ENCODE peak calls at places on chromosomes 1 and 21, in six cellular contexts. One of them, this sample, is unnamed.

GRCh38 chr1:183281039-183281438 is 95.0 kb downstream of the LAMC2 start:
- DNase-seq in NCI-H1048: no peak
- DNase-seq in progenitor cell of endocrine pancreas: no peak
- DNase-seq in activated effector memory CD4-positive, alpha-beta T cell treated with anti-CD3 and anti-CD28 coated beads, Interleukin-2, amount 50 U/mL, for 16 hours: no peak
- DNase-seq in hypothalamus: no peak
- DNase-seq in activated CD8-positive, alpha-beta memory T cell treated with anti-CD3 and anti-CD28 coated beads for 4 hours: no peak
- DNase-seq in this sample: no peak

GRCh38 chr1:36880155-36881070 is 153.9 kb downstream of the GRIK3 start:
- DNase-seq in NCI-H1048: no peak
- DNase-seq in progenitor cell of endocrine pancreas: peak; percentile 9
- DNase-seq in activated effector memory CD4-positive, alpha-beta T cell treated with anti-CD3 and anti-CD28 coated beads, Interleukin-2, amount 50 U/mL, for 16 hours: peak; percentile 51
- DNase-seq in hypothalamus: no peak
- DNase-seq in activated CD8-positive, alpha-beta memory T cell treated with anti-CD3 and anti-CD28 coated beads for 4 hours: no peak
- DNase-seq in this sample: peak; percentile 5

GRCh38 chr1:42931911-42932422 is 26.7 kb downstream of the SLC2A1 start:
- DNase-seq in NCI-H1048: no peak
- DNase-seq in progenitor cell of endocrine pancreas: no peak
- DNase-seq in activated effector memory CD4-positive, alpha-beta T cell treated with anti-CD3 and anti-CD28 coated beads, Interleukin-2, amount 50 U/mL, for 16 hours: peak; percentile 88
- DNase-seq in hypothalamus: no peak
- DNase-seq in activated CD8-positive, alpha-beta memory T cell treated with anti-CD3 and anti-CD28 coated beads for 4 hours: peak; percentile 65
- DNase-seq in this sample: peak; percentile 91

GRCh38 chr1:24861821-24862727 is 68.0 kb downstream of the RUNX3 start:
- DNase-seq in NCI-H1048: no peak
- DNase-seq in progenitor cell of endocrine pancreas: no peak
- DNase-seq in activated effector memory CD4-positive, alpha-beta T cell treated with anti-CD3 and anti-CD28 coated beads, Interleukin-2, amount 50 U/mL, for 16 hours: no peak
- DNase-seq in hypothalamus: no peak
- DNase-seq in activated CD8-positive, alpha-beta memory T cell treated with anti-CD3 and anti-CD28 coated beads for 4 hours: no peak
- DNase-seq in this sample: peak; percentile 58

GRCh38 chr1:3624194-3625136 is at the start of gene TPRG1L:
- DNase-seq in NCI-H1048: peak; percentile 89
- DNase-seq in progenitor cell of endocrine pancreas: peak; percentile 99
- DNase-seq in activated effector memory CD4-positive, alpha-beta T cell treated with anti-CD3 and anti-CD28 coated beads, Interleukin-2, amount 50 U/mL, for 16 hours: peak; percentile 99
- DNase-seq in hypothalamus: peak; percentile 93
- DNase-seq in activated CD8-positive, alpha-beta memory T cell treated with anti-CD3 and anti-CD28 coated beads for 4 hours: peak; percentile 96
- DNase-seq in this sample: peak; percentile 99

GRCh38 chr1:156900019-156900718 is 6.7 kb downstream of the PEAR1 start:
- DNase-seq in NCI-H1048: peak; percentile 30
- DNase-seq in progenitor cell of endocrine pancreas: no peak
- DNase-seq in activated effector memory CD4-positive, alpha-beta T cell treated with anti-CD3 and anti-CD28 coated beads, Interleukin-2, amount 50 U/mL, for 16 hours: no peak
- DNase-seq in hypothalamus: no peak
- DNase-seq in activated CD8-positive, alpha-beta memory T cell treated with anti-CD3 and anti-CD28 coated beads for 4 hours: no peak
- DNase-seq in this sample: no peak

GRCh38 chr1:244387415-244387814 is 64.3 kb downstream of the ADSS2 start:
- DNase-seq in NCI-H1048: no peak
- DNase-seq in progenitor cell of endocrine pancreas: no peak
- DNase-seq in activated effector memory CD4-positive, alpha-beta T cell treated with anti-CD3 and anti-CD28 coated beads, Interleukin-2, amount 50 U/mL, for 16 hours: no peak
- DNase-seq in hypothalamus: no peak
- DNase-seq in activated CD8-positive, alpha-beta memory T cell treated with anti-CD3 and anti-CD28 coated beads for 4 hours: no peak
- DNase-seq in this sample: no peak

GRCh38 chr21:44706706-44707615 is 4.4 kb downstream of the TSPEAR start:
- DNase-seq in NCI-H1048: no peak
- DNase-seq in progenitor cell of endocrine pancreas: no peak
- DNase-seq in activated effector memory CD4-positive, alpha-beta T cell treated with anti-CD3 and anti-CD28 coated beads, Interleukin-2, amount 50 U/mL, for 16 hours: peak; percentile 53
- DNase-seq in hypothalamus: no peak
- DNase-seq in activated CD8-positive, alpha-beta memory T cell treated with anti-CD3 and anti-CD28 coated beads for 4 hours: no peak
- DNase-seq in this sample: peak; percentile 4

GRCh38 chr1:111743679-111744101 is 4.5 kb upstream of the INKA2 start:
- DNase-seq in NCI-H1048: no peak
- DNase-seq in progenitor cell of endocrine pancreas: no peak
- DNase-seq in activated effector memory CD4-positive, alpha-beta T cell treated with anti-CD3 and anti-CD28 coated beads, Interleukin-2, amount 50 U/mL, for 16 hours: no peak
- DNase-seq in hypothalamus: no peak
- DNase-seq in activated CD8-positive, alpha-beta memory T cell treated with anti-CD3 and anti-CD28 coated beads for 4 hours: no peak
- DNase-seq in this sample: no peak

GRCh38 chr21:38955495-38955894 is 149.8 kb downstream of the ETS2 start:
- DNase-seq in NCI-H1048: no peak
- DNase-seq in progenitor cell of endocrine pancreas: no peak
- DNase-seq in activated effector memory CD4-positive, alpha-beta T cell treated with anti-CD3 and anti-CD28 coated beads, Interleukin-2, amount 50 U/mL, for 16 hours: no peak
- DNase-seq in hypothalamus: no peak
- DNase-seq in activated CD8-positive, alpha-beta memory T cell treated with anti-CD3 and anti-CD28 coated beads for 4 hours: no peak
- DNase-seq in this sample: peak; percentile 59

GRCh38 chr21:45985471-45986315 is 4.1 kb downstream of the COL6A1 start:
- DNase-seq in NCI-H1048: no peak
- DNase-seq in progenitor cell of endocrine pancreas: no peak
- DNase-seq in activated effector memory CD4-positive, alpha-beta T cell treated with anti-CD3 and anti-CD28 coated beads, Interleukin-2, amount 50 U/mL, for 16 hours: peak; percentile 57
- DNase-seq in hypothalamus: no peak
- DNase-seq in activated CD8-positive, alpha-beta memory T cell treated with anti-CD3 and anti-CD28 coated beads for 4 hours: no peak
- DNase-seq in this sample: no peak

GRCh38 chr1:203996126-203996525 is 76.8 kb upstream of the SOX13 start:
- DNase-seq in NCI-H1048: peak; percentile 72
- DNase-seq in progenitor cell of endocrine pancreas: no peak
- DNase-seq in activated effector memory CD4-positive, alpha-beta T cell treated with anti-CD3 and anti-CD28 coated beads, Interleukin-2, amount 50 U/mL, for 16 hours: no peak
- DNase-seq in hypothalamus: peak; percentile 25
- DNase-seq in activated CD8-positive, alpha-beta memory T cell treated with anti-CD3 and anti-CD28 coated beads for 4 hours: no peak
- DNase-seq in this sample: no peak

GRCh38 chr1:45943185-45943584 is 139.8 kb downstream of the MAST2 start:
- DNase-seq in NCI-H1048: no peak
- DNase-seq in progenitor cell of endocrine pancreas: no peak
- DNase-seq in activated effector memory CD4-positive, alpha-beta T cell treated with anti-CD3 and anti-CD28 coated beads, Interleukin-2, amount 50 U/mL, for 16 hours: no peak
- DNase-seq in hypothalamus: no peak
- DNase-seq in activated CD8-positive, alpha-beta memory T cell treated with anti-CD3 and anti-CD28 coated beads for 4 hours: no peak
- DNase-seq in this sample: no peak

GRCh38 chr1:36100376-36100775 is 11.7 kb downstream of the ADPRS start:
- DNase-seq in NCI-H1048: no peak
- DNase-seq in progenitor cell of endocrine pancreas: no peak
- DNase-seq in activated effector memory CD4-positive, alpha-beta T cell treated with anti-CD3 and anti-CD28 coated beads, Interleukin-2, amount 50 U/mL, for 16 hours: no peak
- DNase-seq in hypothalamus: no peak
- DNase-seq in activated CD8-positive, alpha-beta memory T cell treated with anti-CD3 and anti-CD28 coated beads for 4 hours: no peak
- DNase-seq in this sample: no peak

GRCh38 chr1:55694297-55694696 is 479.1 kb upstream of the USP24 start:
- DNase-seq in NCI-H1048: no peak
- DNase-seq in progenitor cell of endocrine pancreas: no peak
- DNase-seq in activated effector memory CD4-positive, alpha-beta T cell treated with anti-CD3 and anti-CD28 coated beads, Interleukin-2, amount 50 U/mL, for 16 hours: no peak
- DNase-seq in hypothalamus: no peak
- DNase-seq in activated CD8-positive, alpha-beta memory T cell treated with anti-CD3 and anti-CD28 coated beads for 4 hours: no peak
- DNase-seq in this sample: no peak

GRCh38 chr1:168477792-168478191 is 66.0 kb downstream of the XCL2 start:
- DNase-seq in NCI-H1048: no peak
- DNase-seq in progenitor cell of endocrine pancreas: no peak
- DNase-seq in activated effector memory CD4-positive, alpha-beta T cell treated with anti-CD3 and anti-CD28 coated beads, Interleukin-2, amount 50 U/mL, for 16 hours: no peak
- DNase-seq in hypothalamus: no peak
- DNase-seq in activated CD8-positive, alpha-beta memory T cell treated with anti-CD3 and anti-CD28 coated beads for 4 hours: no peak
- DNase-seq in this sample: no peak

GRCh38 chr21:35641271-35642016 is 418.9 kb downstream of the SETD4 start:
- DNase-seq in NCI-H1048: no peak
- DNase-seq in progenitor cell of endocrine pancreas: no peak
- DNase-seq in activated effector memory CD4-positive, alpha-beta T cell treated with anti-CD3 and anti-CD28 coated beads, Interleukin-2, amount 50 U/mL, for 16 hours: no peak
- DNase-seq in hypothalamus: no peak
- DNase-seq in activated CD8-positive, alpha-beta memory T cell treated with anti-CD3 and anti-CD28 coated beads for 4 hours: no peak
- DNase-seq in this sample: no peak

GRCh38 chr1:172287207-172287606 is 133.3 kb upstream of the C1orf105 start:
- DNase-seq in NCI-H1048: no peak
- DNase-seq in progenitor cell of endocrine pancreas: no peak
- DNase-seq in activated effector memory CD4-positive, alpha-beta T cell treated with anti-CD3 and anti-CD28 coated beads, Interleukin-2, amount 50 U/mL, for 16 hours: no peak
- DNase-seq in hypothalamus: no peak
- DNase-seq in activated CD8-positive, alpha-beta memory T cell treated with anti-CD3 and anti-CD28 coated beads for 4 hours: no peak
- DNase-seq in this sample: peak; percentile 32

GRCh38 chr1:71222668-71223067 is 141.8 kb upstream of the ZRANB2 start:
- DNase-seq in NCI-H1048: no peak
- DNase-seq in progenitor cell of endocrine pancreas: no peak
- DNase-seq in activated effector memory CD4-positive, alpha-beta T cell treated with anti-CD3 and anti-CD28 coated beads, Interleukin-2, amount 50 U/mL, for 16 hours: no peak
- DNase-seq in hypothalamus: no peak
- DNase-seq in activated CD8-positive, alpha-beta memory T cell treated with anti-CD3 and anti-CD28 coated beads for 4 hours: no peak
- DNase-seq in this sample: no peak

GRCh38 chr1:3162483-3162882 is 93.5 kb downstream of the PRDM16 start:
- DNase-seq in NCI-H1048: no peak
- DNase-seq in progenitor cell of endocrine pancreas: no peak
- DNase-seq in activated effector memory CD4-positive, alpha-beta T cell treated with anti-CD3 and anti-CD28 coated beads, Interleukin-2, amount 50 U/mL, for 16 hours: no peak
- DNase-seq in hypothalamus: no peak
- DNase-seq in activated CD8-positive, alpha-beta memory T cell treated with anti-CD3 and anti-CD28 coated beads for 4 hours: no peak
- DNase-seq in this sample: no peak

GRCh38 chr1:107534632-107535031 is 393.8 kb downstream of the NTNG1 start:
- DNase-seq in NCI-H1048: no peak
- DNase-seq in progenitor cell of endocrine pancreas: no peak
- DNase-seq in activated effector memory CD4-positive, alpha-beta T cell treated with anti-CD3 and anti-CD28 coated beads, Interleukin-2, amount 50 U/mL, for 16 hours: no peak
- DNase-seq in hypothalamus: no peak
- DNase-seq in activated CD8-positive, alpha-beta memory T cell treated with anti-CD3 and anti-CD28 coated beads for 4 hours: no peak
- DNase-seq in this sample: peak; percentile 28

GRCh38 chr1:207996632-207997031 is 85.7 kb upstream of the CD34 start:
- DNase-seq in NCI-H1048: no peak
- DNase-seq in progenitor cell of endocrine pancreas: no peak
- DNase-seq in activated effector memory CD4-positive, alpha-beta T cell treated with anti-CD3 and anti-CD28 coated beads, Interleukin-2, amount 50 U/mL, for 16 hours: no peak
- DNase-seq in hypothalamus: no peak
- DNase-seq in activated CD8-positive, alpha-beta memory T cell treated with anti-CD3 and anti-CD28 coated beads for 4 hours: no peak
- DNase-seq in this sample: no peak

GRCh38 chr1:83996621-83997020 is 2.3 kb downstream of the TTLL7 start:
- DNase-seq in NCI-H1048: no peak
- DNase-seq in progenitor cell of endocrine pancreas: no peak
- DNase-seq in activated effector memory CD4-positive, alpha-beta T cell treated with anti-CD3 and anti-CD28 coated beads, Interleukin-2, amount 50 U/mL, for 16 hours: no peak
- DNase-seq in hypothalamus: no peak
- DNase-seq in activated CD8-positive, alpha-beta memory T cell treated with anti-CD3 and anti-CD28 coated beads for 4 hours: no peak
- DNase-seq in this sample: no peak

GRCh38 chr1:206955476-206956312 is 9.4 kb upstream of the PIGR start:
- DNase-seq in NCI-H1048: no peak
- DNase-seq in progenitor cell of endocrine pancreas: no peak
- DNase-seq in activated effector memory CD4-positive, alpha-beta T cell treated with anti-CD3 and anti-CD28 coated beads, Interleukin-2, amount 50 U/mL, for 16 hours: no peak
- DNase-seq in hypothalamus: no peak
- DNase-seq in activated CD8-positive, alpha-beta memory T cell treated with anti-CD3 and anti-CD28 coated beads for 4 hours: no peak
- DNase-seq in this sample: peak; percentile 89

GRCh38 chr1:36306902-36307456 is 811 bp downstream of the SH3D21 start:
- DNase-seq in NCI-H1048: peak; percentile 88
- DNase-seq in progenitor cell of endocrine pancreas: peak; percentile 89
- DNase-seq in activated effector memory CD4-positive, alpha-beta T cell treated with anti-CD3 and anti-CD28 coated beads, Interleukin-2, amount 50 U/mL, for 16 hours: peak; percentile 97
- DNase-seq in hypothalamus: peak; percentile 58
- DNase-seq in activated CD8-positive, alpha-beta memory T cell treated with anti-CD3 and anti-CD28 coated beads for 4 hours: peak; percentile 77
- DNase-seq in this sample: peak; percentile 96

GRCh38 chr1:147542549-147542857 is 1.2 kb downstream of the BCL9 start:
- DNase-seq in NCI-H1048: no peak
- DNase-seq in progenitor cell of endocrine pancreas: no peak
- DNase-seq in activated effector memory CD4-positive, alpha-beta T cell treated with anti-CD3 and anti-CD28 coated beads, Interleukin-2, amount 50 U/mL, for 16 hours: no peak
- DNase-seq in hypothalamus: no peak
- DNase-seq in activated CD8-positive, alpha-beta memory T cell treated with anti-CD3 and anti-CD28 coated beads for 4 hours: no peak
- DNase-seq in this sample: peak; percentile 22

GRCh38 chr21:39003982-39004775 is 179.1 kb downstream of the PSMG1 start:
- DNase-seq in NCI-H1048: no peak
- DNase-seq in progenitor cell of endocrine pancreas: no peak
- DNase-seq in activated effector memory CD4-positive, alpha-beta T cell treated with anti-CD3 and anti-CD28 coated beads, Interleukin-2, amount 50 U/mL, for 16 hours: no peak
- DNase-seq in hypothalamus: no peak
- DNase-seq in activated CD8-positive, alpha-beta memory T cell treated with anti-CD3 and anti-CD28 coated beads for 4 hours: no peak
- DNase-seq in this sample: no peak

GRCh38 chr1:26459148-26459547 is 13.1 kb upstream of the HMGN2 start:
- DNase-seq in NCI-H1048: no peak
- DNase-seq in progenitor cell of endocrine pancreas: no peak
- DNase-seq in activated effector memory CD4-positive, alpha-beta T cell treated with anti-CD3 and anti-CD28 coated beads, Interleukin-2, amount 50 U/mL, for 16 hours: no peak
- DNase-seq in hypothalamus: no peak
- DNase-seq in activated CD8-positive, alpha-beta memory T cell treated with anti-CD3 and anti-CD28 coated beads for 4 hours: no peak
- DNase-seq in this sample: no peak

GRCh38 chr1:197775282-197776262 is at the start of gene DENND1B:
- DNase-seq in NCI-H1048: peak; percentile 59
- DNase-seq in progenitor cell of endocrine pancreas: peak; percentile 82
- DNase-seq in activated effector memory CD4-positive, alpha-beta T cell treated with anti-CD3 and anti-CD28 coated beads, Interleukin-2, amount 50 U/mL, for 16 hours: peak; percentile 93
- DNase-seq in hypothalamus: peak; percentile 8
- DNase-seq in activated CD8-positive, alpha-beta memory T cell treated with anti-CD3 and anti-CD28 coated beads for 4 hours: peak; percentile 59
- DNase-seq in this sample: peak; percentile 87

GRCh38 chr1:150477733-150478132 is 9.5 kb upstream of the TARS2 start:
- DNase-seq in NCI-H1048: no peak
- DNase-seq in progenitor cell of endocrine pancreas: no peak
- DNase-seq in activated effector memory CD4-positive, alpha-beta T cell treated with anti-CD3 and anti-CD28 coated beads, Interleukin-2, amount 50 U/mL, for 16 hours: no peak
- DNase-seq in hypothalamus: no peak
- DNase-seq in activated CD8-positive, alpha-beta memory T cell treated with anti-CD3 and anti-CD28 coated beads for 4 hours: no peak
- DNase-seq in this sample: no peak

GRCh38 chr21:17903029-17903806 is 84.1 kb upstream of the C21orf91 start:
- DNase-seq in NCI-H1048: no peak
- DNase-seq in progenitor cell of endocrine pancreas: no peak
- DNase-seq in activated effector memory CD4-positive, alpha-beta T cell treated with anti-CD3 and anti-CD28 coated beads, Interleukin-2, amount 50 U/mL, for 16 hours: no peak
- DNase-seq in hypothalamus: no peak
- DNase-seq in activated CD8-positive, alpha-beta memory T cell treated with anti-CD3 and anti-CD28 coated beads for 4 hours: no peak
- DNase-seq in this sample: no peak

GRCh38 chr1:166087734-166088571 is 78.8 kb downstream of the FAM78B start:
- DNase-seq in NCI-H1048: no peak
- DNase-seq in progenitor cell of endocrine pancreas: no peak
- DNase-seq in activated effector memory CD4-positive, alpha-beta T cell treated with anti-CD3 and anti-CD28 coated beads, Interleukin-2, amount 50 U/mL, for 16 hours: no peak
- DNase-seq in hypothalamus: no peak
- DNase-seq in activated CD8-positive, alpha-beta memory T cell treated with anti-CD3 and anti-CD28 coated beads for 4 hours: no peak
- DNase-seq in this sample: no peak

GRCh38 chr1:240739139-240739538 is 127.2 kb upstream of the GREM2 start:
- DNase-seq in NCI-H1048: no peak
- DNase-seq in progenitor cell of endocrine pancreas: no peak
- DNase-seq in activated effector memory CD4-positive, alpha-beta T cell treated with anti-CD3 and anti-CD28 coated beads, Interleukin-2, amount 50 U/mL, for 16 hours: no peak
- DNase-seq in hypothalamus: no peak
- DNase-seq in activated CD8-positive, alpha-beta memory T cell treated with anti-CD3 and anti-CD28 coated beads for 4 hours: no peak
- DNase-seq in this sample: no peak

GRCh38 chr21:44723177-44724131 is 12.1 kb upstream of the TSPEAR start:
- DNase-seq in NCI-H1048: no peak
- DNase-seq in progenitor cell of endocrine pancreas: no peak
- DNase-seq in activated effector memory CD4-positive, alpha-beta T cell treated with anti-CD3 and anti-CD28 coated beads, Interleukin-2, amount 50 U/mL, for 16 hours: peak; percentile 63
- DNase-seq in hypothalamus: no peak
- DNase-seq in activated CD8-positive, alpha-beta memory T cell treated with anti-CD3 and anti-CD28 coated beads for 4 hours: no peak
- DNase-seq in this sample: no peak

GRCh38 chr21:32611471-32611997 is 643 bp downstream of the CFAP298 start:
- DNase-seq in NCI-H1048: no peak
- DNase-seq in progenitor cell of endocrine pancreas: no peak
- DNase-seq in activated effector memory CD4-positive, alpha-beta T cell treated with anti-CD3 and anti-CD28 coated beads, Interleukin-2, amount 50 U/mL, for 16 hours: peak; percentile 76
- DNase-seq in hypothalamus: no peak
- DNase-seq in activated CD8-positive, alpha-beta memory T cell treated with anti-CD3 and anti-CD28 coated beads for 4 hours: peak; percentile 10
- DNase-seq in this sample: peak; percentile 48

GRCh38 chr1:51955797-51956527 is 34.5 kb downstream of the RAB3B start:
- DNase-seq in NCI-H1048: no peak
- DNase-seq in progenitor cell of endocrine pancreas: no peak
- DNase-seq in activated effector memory CD4-positive, alpha-beta T cell treated with anti-CD3 and anti-CD28 coated beads, Interleukin-2, amount 50 U/mL, for 16 hours: no peak
- DNase-seq in hypothalamus: no peak
- DNase-seq in activated CD8-positive, alpha-beta memory T cell treated with anti-CD3 and anti-CD28 coated beads for 4 hours: no peak
- DNase-seq in this sample: peak; percentile 20

GRCh38 chr1:116915182-116915611 is 5.5 kb downstream of the PTGFRN start:
- DNase-seq in NCI-H1048: no peak
- DNase-seq in progenitor cell of endocrine pancreas: no peak
- DNase-seq in activated effector memory CD4-positive, alpha-beta T cell treated with anti-CD3 and anti-CD28 coated beads, Interleukin-2, amount 50 U/mL, for 16 hours: no peak
- DNase-seq in hypothalamus: no peak
- DNase-seq in activated CD8-positive, alpha-beta memory T cell treated with anti-CD3 and anti-CD28 coated beads for 4 hours: no peak
- DNase-seq in this sample: peak; percentile 81

GRCh38 chr1:197100677-197101076 is 33.6 kb upstream of the F13B start:
- DNase-seq in NCI-H1048: no peak
- DNase-seq in progenitor cell of endocrine pancreas: no peak
- DNase-seq in activated effector memory CD4-positive, alpha-beta T cell treated with anti-CD3 and anti-CD28 coated beads, Interleukin-2, amount 50 U/mL, for 16 hours: no peak
- DNase-seq in hypothalamus: no peak
- DNase-seq in activated CD8-positive, alpha-beta memory T cell treated with anti-CD3 and anti-CD28 coated beads for 4 hours: no peak
- DNase-seq in this sample: no peak

GRCh38 chr1:77900687-77901293 is 12.4 kb downstream of the NEXN start:
- DNase-seq in NCI-H1048: no peak
- DNase-seq in progenitor cell of endocrine pancreas: no peak
- DNase-seq in activated effector memory CD4-positive, alpha-beta T cell treated with anti-CD3 and anti-CD28 coated beads, Interleukin-2, amount 50 U/mL, for 16 hours: no peak
- DNase-seq in hypothalamus: no peak
- DNase-seq in activated CD8-positive, alpha-beta memory T cell treated with anti-CD3 and anti-CD28 coated beads for 4 hours: no peak
- DNase-seq in this sample: peak; percentile 23

This sample was measured in colonic mucosa.